ENCODE peak calls at places on chromosomes 16 and 17, in eight cellular contexts. R is pancreas; K is stomach; T is heart left ventricle; I is PC-9; B is CD8-positive, alpha-beta T cell; U is ovary; C is right lobe of liver. A is an unnamed sample.

GRCh38 chr17:6870841-6871240 is 39.3 kb upstream of the TEKT1 start:
- DNase-seq in B (no peak), U (no peak), K (no peak), I (no peak), R (no peak), T (no peak), C (no peak), A (no peak)

GRCh38 chr17:3888343-3889171 is 4.3 kb downstream of the CAMKK1 start:
- DNase-seq in R (no peak), B (no peak), I (peak; percentile 74), K (peak; percentile 81), C (no peak), U (peak; percentile 92), T (peak; percentile 85), A (no peak)

GRCh38 chr17:36544049-36544319 is 735 bp upstream of the GGNBP2 start:
- DNase-seq in C (peak; percentile 41), B (peak; percentile 27), K (peak; percentile 47), R (peak; percentile 43), T (peak; percentile 69), I (peak; percentile 61), U (no peak), A (peak; percentile 49)

GRCh38 chr16:56190903-56191806 is at the start of gene GNAO1:
- DNase-seq in B (peak; percentile 52), U (peak; percentile 86), K (peak; percentile 61), R (peak; percentile 50), T (peak; percentile 86), I (peak; percentile 43), C (peak; percentile 81), A (peak; percentile 80)

GRCh38 chr16:9225527-9226316 is 134.3 kb downstream of the HAPSTR1 start:
- DNase-seq in C (no peak), B (no peak), U (no peak), T (no peak), K (no peak), I (no peak), R (no peak), A (no peak)

GRCh38 chr16:78505544-78506371 is 406.3 kb downstream of the WWOX start:
- DNase-seq in U (peak; percentile 94), R (peak; percentile 45), C (peak; percentile 56), K (peak; percentile 33), B (no peak), T (peak; percentile 76), I (no peak), A (no peak)

GRCh38 chr16:46850619-46851555 is 19.9 kb upstream of the C16orf87 start:
- DNase-seq in U (no peak), K (no peak), C (no peak), B (no peak), I (no peak), R (no peak), T (no peak), A (no peak)

GRCh38 chr17:9472541-9472940 is 103.1 kb downstream of the STX8 start:
- DNase-seq in U (no peak), R (no peak), T (no peak), C (no peak), K (no peak), B (no peak), I (no peak), A (no peak)

GRCh38 chr17:2474371-2474770 is 37.3 kb downstream of the METTL16 start:
- DNase-seq in R (no peak), C (no peak), U (no peak), T (no peak), B (no peak), K (no peak), I (no peak), A (no peak)

GRCh38 chr17:81912441-81913309 is 1.5 kb upstream of the PCYT2 start:
- DNase-seq in B (no peak), T (no peak), C (no peak), K (peak; percentile 65), I (peak; percentile 91), U (no peak), R (no peak), A (no peak)

GRCh38 chr17:41263212-41263611 is 2.0 kb upstream of the KRTAP9-6 start:
- DNase-seq in C (no peak), K (no peak), T (no peak), I (no peak), B (no peak), U (no peak), R (no peak), A (no peak)

GRCh38 chr17:40323731-40324650 is 15.0 kb downstream of the RARA start:
- DNase-seq in U (peak; percentile 80), I (peak; percentile 13), T (peak; percentile 81), B (peak; percentile 74), K (no peak), C (peak; percentile 66), R (no peak), A (no peak)

GRCh38 chr16:69928856-69929400 is 22.2 kb upstream of the CLEC18A start:
- DNase-seq in T (no peak), B (no peak), U (no peak), C (no peak), I (no peak), K (no peak), R (no peak), A (no peak)

GRCh38 chr16:84228321-84228838 is 11.4 kb downstream of the KCNG4 start:
- DNase-seq in B (no peak), C (no peak), R (peak; percentile 19), T (peak; percentile 84), K (no peak), I (peak; percentile 84), U (peak; percentile 82), A (peak; percentile 14)

GRCh38 chr16:31427441-31428276 is 501 bp downstream of the COX6A2 start:
- DNase-seq in K (peak; percentile 60), T (peak; percentile 87), R (peak; percentile 78), C (peak; percentile 66), U (peak; percentile 78), I (no peak), B (peak; percentile 66), A (no peak)

DNA sequence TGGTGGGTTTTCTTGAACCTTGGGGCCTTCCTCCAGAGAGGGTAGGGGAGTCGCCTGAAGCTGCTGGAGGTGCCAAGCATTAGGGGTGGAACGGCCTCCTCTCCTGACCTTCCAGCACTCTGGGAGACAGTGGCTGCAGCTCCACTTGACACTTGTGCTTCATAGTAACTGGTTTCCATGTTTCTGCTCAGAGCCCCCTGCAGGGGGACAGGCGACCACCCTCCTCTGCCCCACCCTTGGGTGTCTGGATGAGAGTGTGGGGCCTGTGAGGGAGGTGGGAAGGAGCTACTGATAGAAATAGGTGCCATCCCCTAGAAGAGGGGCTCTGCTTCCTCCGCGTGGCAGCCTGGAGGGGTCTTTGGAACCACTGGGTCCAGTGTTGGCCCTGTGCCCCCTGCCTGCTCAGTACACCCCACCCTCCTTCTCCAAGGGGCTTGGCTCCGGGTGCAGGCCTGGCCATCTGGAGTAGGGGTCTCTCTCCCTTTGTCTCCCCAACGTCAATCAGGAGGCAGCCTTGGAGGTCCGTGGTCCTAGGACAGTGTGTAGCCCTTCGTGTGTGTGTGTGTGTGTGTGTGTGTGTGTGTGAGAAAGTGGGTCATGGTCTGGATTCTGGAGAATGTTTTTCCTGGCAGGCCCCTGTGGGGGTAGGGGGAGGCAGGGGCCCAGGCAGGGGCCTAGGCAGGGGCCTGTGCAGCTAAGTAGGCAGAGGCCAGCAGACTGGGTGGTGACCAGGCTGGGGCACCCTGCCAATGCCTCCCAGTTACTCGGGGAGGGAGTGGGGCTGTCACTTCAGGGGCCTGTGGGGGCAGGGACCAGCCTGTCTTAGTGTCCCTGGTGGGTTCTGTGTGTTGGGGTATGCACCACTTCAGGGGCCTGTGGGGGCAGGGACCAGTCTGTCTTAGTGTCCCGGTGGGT is 4.9 kb downstream of the LASP1 start:
- DNase-seq in R (no peak), K (no peak), B (no peak), U (no peak), C (no peak), T (peak; percentile 67), I (no peak), A (no peak)
- H3K4me1 ChIP-seq in R (peaks cover 36% of the 10 kb centered on the region), K (peaks cover 88% of the 10 kb centered on the region), B (peaks cover 77% of the 10 kb centered on the region), U (peaks cover 36% of the 10 kb centered on the region), C (no peaks in the 10 kb centered on the region), T (peaks cover 60% of the 10 kb centered on the region), I (peaks cover 76% of the 10 kb centered on the region), A (peaks cover 24% of the 10 kb centered on the region)

DNA sequence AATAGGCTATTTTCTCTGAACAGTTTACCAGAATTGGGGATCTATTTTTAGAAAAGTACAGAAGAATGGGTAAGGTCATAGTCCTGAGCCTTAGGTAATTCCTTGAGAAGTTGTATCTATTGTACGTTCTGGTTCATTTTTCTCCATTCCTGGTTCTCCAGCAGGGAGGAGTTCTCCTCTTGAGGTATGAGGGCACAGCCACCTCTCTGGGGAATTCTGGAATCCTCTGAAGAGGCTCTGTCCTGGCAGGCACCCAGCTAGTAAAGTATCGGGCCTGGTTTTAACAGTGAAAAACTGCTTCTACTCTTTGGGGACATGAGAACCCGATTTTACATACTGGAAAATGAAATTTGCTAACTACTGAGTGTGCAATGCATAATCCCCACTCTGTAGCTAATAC is 19.6 kb upstream of the PMFBP1 start:
- DNase-seq in I (no peak), U (no peak), T (no peak), K (no peak), C (no peak), R (no peak), B (no peak), A (no peak)
- H3K4me3 ChIP-seq in I (no peak overlapping the region), U (no peak overlapping the region), T (no peak overlapping the region), K (no peak overlapping the region), C (no peak overlapping the region), R (no peak overlapping the region), B (no peak overlapping the region), A (no peak overlapping the region)

DNA sequence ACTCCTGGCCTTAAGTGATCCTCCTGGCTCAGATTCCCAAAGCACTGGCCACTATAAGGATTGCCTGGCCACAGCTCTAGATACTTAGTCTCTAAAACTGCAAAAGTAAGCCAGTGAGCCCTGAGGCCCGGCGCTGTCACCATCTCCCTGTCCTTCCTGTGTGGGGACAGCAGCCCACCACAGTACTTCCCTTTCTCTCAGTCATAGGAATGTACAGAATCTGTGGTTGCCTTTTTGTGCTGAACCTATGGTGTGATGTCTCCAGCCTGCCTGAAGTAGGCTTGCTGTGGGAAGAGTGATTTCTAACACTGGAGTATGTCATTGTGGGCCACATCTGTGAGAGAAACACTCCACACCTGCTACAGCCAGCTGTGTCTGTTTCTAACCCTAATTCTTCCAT is 24.7 kb downstream of the NTAN1 start:
- DNase-seq in B (no peak), I (no peak), K (no peak), C (no peak), U (no peak), T (no peak), R (no peak), A (no peak)
- H3K36me3 ChIP-seq in B (peaks cover 48% of the 10 kb centered on the region), I (peaks cover 25% of the 10 kb centered on the region), K (peaks cover 98% of the 10 kb centered on the region), C (peaks cover 90% of the 10 kb centered on the region), U (no peaks in the 10 kb centered on the region), T (peaks cover 93% of the 10 kb centered on the region), R (peaks cover 70% of the 10 kb centered on the region), A (peaks cover 40% of the 10 kb centered on the region)

GRCh38 chr16:74574146-74574545 is 32.8 kb downstream of the GLG1 start:
- DNase-seq in T (no peak), R (no peak), C (no peak), B (no peak), U (no peak), I (no peak), K (no peak), A (no peak)

GRCh38 chr16:74575805-74576643 is 30.9 kb downstream of the GLG1 start:
- DNase-seq in U (no peak), R (no peak), B (no peak), T (no peak), C (no peak), I (no peak), K (no peak), A (no peak)

GRCh38 chr16:74575175-74575804 is 31.6 kb downstream of the GLG1 start:
- DNase-seq in C (no peak), B (no peak), T (no peak), I (no peak), K (no peak), R (no peak), U (no peak), A (no peak)

GRCh38 chr16:74570412-74571301 is 36.3 kb downstream of the GLG1 start:
- DNase-seq in C (no peak), I (no peak), K (no peak), T (no peak), B (no peak), R (no peak), U (no peak), A (no peak)

GRCh38 chr16:74573622-74574021 is 33.3 kb downstream of the GLG1 start:
- DNase-seq in T (no peak), U (no peak), I (no peak), B (no peak), C (no peak), K (no peak), R (no peak), A (no peak)
- H3K4me1 ChIP-seq in T (peaks cover 9% of the 10 kb centered on the region), U (peaks cover 5% of the 10 kb centered on the region), I (peaks cover 12% of the 10 kb centered on the region), B (peaks cover 68% of the 10 kb centered on the region), C (peaks cover 3% of the 10 kb centered on the region), K (peaks cover 56% of the 10 kb centered on the region), R (peaks cover 13% of the 10 kb centered on the region), A (peaks cover 8% of the 10 kb centered on the region)

A was measured in HAP-1.